ENCODE peak calls at places on chromosome 10, in five cellular contexts. One of them, this sample, is unnamed.

GRCh38 chr10:20492447-20492846 is 404.7 kb downstream of the NEBL start:
- DNase-seq in C1 segment of cervical spinal cord: no peak
- DNase-seq in frontal cortex: no peak
- DNase-seq in HS-5: no peak
- DNase-seq in left cardiac atrium: no peak
- DNase-seq in this sample: no peak

GRCh38 chr10:82564353-82565218 is 689.6 kb downstream of the NRG3 start:
- DNase-seq in C1 segment of cervical spinal cord: no peak
- DNase-seq in frontal cortex: no peak
- DNase-seq in HS-5: no peak
- DNase-seq in left cardiac atrium: no peak
- DNase-seq in this sample: no peak

GRCh38 chr10:110651044-110651958 is 7.2 kb downstream of the RBM20 start:
- DNase-seq in C1 segment of cervical spinal cord: no peak
- DNase-seq in frontal cortex: no peak
- DNase-seq in HS-5: peak
- DNase-seq in left cardiac atrium: peak
- DNase-seq in this sample: no peak

GRCh38 chr10:127762925-127763324 is 25.9 kb downstream of the FOXI2 start:
- DNase-seq in C1 segment of cervical spinal cord: no peak
- DNase-seq in frontal cortex: no peak
- DNase-seq in HS-5: no peak
- DNase-seq in left cardiac atrium: no peak
- DNase-seq in this sample: no peak

GRCh38 chr10:18713077-18713476 is 53.8 kb downstream of the ARL5B start:
- DNase-seq in C1 segment of cervical spinal cord: no peak
- DNase-seq in frontal cortex: peak
- DNase-seq in HS-5: peak
- DNase-seq in left cardiac atrium: no peak
- DNase-seq in this sample: no peak

GRCh38 chr10:34255075-34255474 is 560.0 kb downstream of the PARD3 start:
- DNase-seq in C1 segment of cervical spinal cord: no peak
- DNase-seq in frontal cortex: no peak
- DNase-seq in HS-5: no peak
- DNase-seq in left cardiac atrium: no peak
- DNase-seq in this sample: no peak

GRCh38 chr10:48839809-48840679 is 99.6 kb downstream of the LRRC18 start:
- DNase-seq in C1 segment of cervical spinal cord: no peak
- DNase-seq in frontal cortex: no peak
- DNase-seq in HS-5: no peak
- DNase-seq in left cardiac atrium: no peak
- DNase-seq in this sample: no peak

GRCh38 chr10:24722676-24723385 is 856 bp downstream of the ARHGAP21 start:
- DNase-seq in C1 segment of cervical spinal cord: peak
- DNase-seq in frontal cortex: peak
- DNase-seq in HS-5: no peak
- DNase-seq in left cardiac atrium: peak
- DNase-seq in this sample: no peak

GRCh38 chr10:112852308-112852707 is 97.7 kb upstream of the TCF7L2 start:
- DNase-seq in C1 segment of cervical spinal cord: peak
- DNase-seq in frontal cortex: no peak
- DNase-seq in HS-5: no peak
- DNase-seq in left cardiac atrium: no peak
- DNase-seq in this sample: no peak

GRCh38 chr10:49585387-49585786 is 24.7 kb upstream of the SLC18A3 start:
- DNase-seq in C1 segment of cervical spinal cord: no peak
- DNase-seq in frontal cortex: no peak
- DNase-seq in HS-5: no peak
- DNase-seq in left cardiac atrium: no peak
- DNase-seq in this sample: no peak

GRCh38 chr10:67306588-67307205 is 380.9 kb downstream of the LRRTM3 start:
- DNase-seq in C1 segment of cervical spinal cord: no peak
- DNase-seq in frontal cortex: peak
- DNase-seq in HS-5: no peak
- DNase-seq in left cardiac atrium: no peak
- DNase-seq in this sample: no peak

GRCh38 chr10:72257051-72257892 is 16.5 kb upstream of the DDIT4 start:
- DNase-seq in C1 segment of cervical spinal cord: no peak
- DNase-seq in frontal cortex: no peak
- DNase-seq in HS-5: no peak
- DNase-seq in left cardiac atrium: peak
- DNase-seq in this sample: no peak

GRCh38 chr10:24303522-24304310 is 94.8 kb downstream of the KIAA1217 start:
- DNase-seq in C1 segment of cervical spinal cord: no peak
- DNase-seq in frontal cortex: no peak
- DNase-seq in HS-5: no peak
- DNase-seq in left cardiac atrium: no peak
- DNase-seq in this sample: no peak

GRCh38 chr10:130191380-130191779 is 55.2 kb downstream of the GLRX3 start:
- DNase-seq in C1 segment of cervical spinal cord: no peak
- DNase-seq in frontal cortex: no peak
- DNase-seq in HS-5: no peak
- DNase-seq in left cardiac atrium: no peak
- DNase-seq in this sample: no peak

GRCh38 chr10:34628174-34628802 is 186.8 kb downstream of the PARD3 start:
- DNase-seq in C1 segment of cervical spinal cord: no peak
- DNase-seq in frontal cortex: no peak
- DNase-seq in HS-5: no peak
- DNase-seq in left cardiac atrium: peak
- DNase-seq in this sample: no peak

GRCh38 chr10:109981641-109982040 is 26.1 kb upstream of the ADD3 start:
- DNase-seq in C1 segment of cervical spinal cord: no peak
- DNase-seq in frontal cortex: no peak
- DNase-seq in HS-5: no peak
- DNase-seq in left cardiac atrium: no peak
- DNase-seq in this sample: no peak

GRCh38 chr10:12412671-12413368 is 63.5 kb downstream of the CAMK1D start:
- DNase-seq in C1 segment of cervical spinal cord: no peak
- DNase-seq in frontal cortex: no peak
- DNase-seq in HS-5: no peak
- DNase-seq in left cardiac atrium: no peak
- DNase-seq in this sample: no peak

GRCh38 chr10:15321431-15322321 is 49.4 kb downstream of the FAM171A1 start:
- DNase-seq in C1 segment of cervical spinal cord: no peak
- DNase-seq in frontal cortex: no peak
- DNase-seq in HS-5: no peak
- DNase-seq in left cardiac atrium: no peak
- DNase-seq in this sample: no peak

GRCh38 chr10:47026301-47027107 is 115.3 kb downstream of the PTPN20 start:
- DNase-seq in C1 segment of cervical spinal cord: no peak
- DNase-seq in frontal cortex: no peak
- DNase-seq in HS-5: no peak
- DNase-seq in left cardiac atrium: no peak
- DNase-seq in this sample: no peak

GRCh38 chr10:101481256-101481655 is 106.8 kb downstream of the POLL start:
- DNase-seq in C1 segment of cervical spinal cord: no peak
- DNase-seq in frontal cortex: no peak
- DNase-seq in HS-5: no peak
- DNase-seq in left cardiac atrium: no peak
- DNase-seq in this sample: no peak

GRCh38 chr10:124544711-124545110 is 83.1 kb downstream of the LHPP start:
- DNase-seq in C1 segment of cervical spinal cord: peak
- DNase-seq in frontal cortex: no peak
- DNase-seq in HS-5: no peak
- DNase-seq in left cardiac atrium: no peak
- DNase-seq in this sample: no peak

GRCh38 chr10:12259988-12260387 is 64.0 kb downstream of the CDC123 start:
- DNase-seq in C1 segment of cervical spinal cord: no peak
- DNase-seq in frontal cortex: no peak
- DNase-seq in HS-5: no peak
- DNase-seq in left cardiac atrium: no peak
- DNase-seq in this sample: no peak

GRCh38 chr10:78728176-78728575 is 340.6 kb upstream of the ZMIZ1 start:
- DNase-seq in C1 segment of cervical spinal cord: no peak
- DNase-seq in frontal cortex: no peak
- DNase-seq in HS-5: no peak
- DNase-seq in left cardiac atrium: no peak
- DNase-seq in this sample: no peak

GRCh38 chr10:22156750-22157149 is 61.1 kb downstream of the EBLN1 start:
- DNase-seq in C1 segment of cervical spinal cord: no peak
- DNase-seq in frontal cortex: no peak
- DNase-seq in HS-5: no peak
- DNase-seq in left cardiac atrium: no peak
- DNase-seq in this sample: no peak

GRCh38 chr10:132467464-132468149 is 70.0 kb upstream of the INPP5A start:
- DNase-seq in C1 segment of cervical spinal cord: no peak
- DNase-seq in frontal cortex: no peak
- DNase-seq in HS-5: no peak
- DNase-seq in left cardiac atrium: peak
- DNase-seq in this sample: no peak

GRCh38 chr10:102735065-102735562 is 8.6 kb upstream of the WBP1L start:
- DNase-seq in C1 segment of cervical spinal cord: no peak
- DNase-seq in frontal cortex: no peak
- DNase-seq in HS-5: no peak
- DNase-seq in left cardiac atrium: peak
- DNase-seq in this sample: no peak

GRCh38 chr10:31476088-31476487 is 157.1 kb downstream of the ZEB1 start:
- DNase-seq in C1 segment of cervical spinal cord: no peak
- DNase-seq in frontal cortex: no peak
- DNase-seq in HS-5: no peak
- DNase-seq in left cardiac atrium: no peak
- DNase-seq in this sample: no peak

GRCh38 chr10:101060951-101061813 is 607 bp upstream of the KAZALD1 start:
- DNase-seq in C1 segment of cervical spinal cord: peak
- DNase-seq in frontal cortex: peak
- DNase-seq in HS-5: no peak
- DNase-seq in left cardiac atrium: peak
- DNase-seq in this sample: peak

GRCh38 chr10:117160567-117160966 is 22.5 kb upstream of the VAX1 start:
- DNase-seq in C1 segment of cervical spinal cord: no peak
- DNase-seq in frontal cortex: no peak
- DNase-seq in HS-5: no peak
- DNase-seq in left cardiac atrium: no peak
- DNase-seq in this sample: no peak

GRCh38 chr10:33137356-33138007 is 179.5 kb upstream of the ITGB1 start:
- DNase-seq in C1 segment of cervical spinal cord: no peak
- DNase-seq in frontal cortex: no peak
- DNase-seq in HS-5: no peak
- DNase-seq in left cardiac atrium: no peak
- DNase-seq in this sample: no peak

GRCh38 chr10:119503821-119504220 is 38.7 kb downstream of the RGS10 start:
- DNase-seq in C1 segment of cervical spinal cord: no peak
- DNase-seq in frontal cortex: no peak
- DNase-seq in HS-5: no peak
- DNase-seq in left cardiac atrium: no peak
- DNase-seq in this sample: no peak

GRCh38 chr10:104608076-104608828 is 32.8 kb upstream of the SORCS3 start:
- DNase-seq in C1 segment of cervical spinal cord: no peak
- DNase-seq in frontal cortex: no peak
- DNase-seq in HS-5: no peak
- DNase-seq in left cardiac atrium: no peak
- DNase-seq in this sample: no peak

GRCh38 chr10:22420787-22421517 is 75.7 kb downstream of the SPAG6 start:
- DNase-seq in C1 segment of cervical spinal cord: no peak
- DNase-seq in frontal cortex: no peak
- DNase-seq in HS-5: no peak
- DNase-seq in left cardiac atrium: no peak
- DNase-seq in this sample: no peak